ENCODE peak calls at places on chromosomes 1 and 21, in four cellular contexts. P is astrocyte, I is esophagus muscularis mucosa, Q is LoVo. F is an unnamed sample.

GRCh38 chr1:24752305-24752704 is 7.1 kb downstream of the CLIC4 start:
- DNase-seq in P (no peak), I (peak), Q (no peak), F (no peak)

GRCh38 chr1:34590211-34590623 is 164.6 kb upstream of the GJB5 start:
- DNase-seq in P (no peak), I (no peak), Q (peak), F (no peak)

GRCh38 chr1:150578278-150579109 is 916 bp downstream of the MCL1 start:
- DNase-seq in P (peak), I (no peak), Q (peak), F (peak)

GRCh38 chr1:92923664-92924063 is 37.6 kb downstream of the DIPK1A start:
- DNase-seq in P (no peak), I (no peak), Q (no peak), F (peak)

GRCh38 chr21:41677671-41678015 is 89.2 kb downstream of the RIPK4 start:
- DNase-seq in P (peak), I (no peak), Q (no peak), F (no peak)

GRCh38 chr1:89708727-89709375 is 75.9 kb downstream of the LRRC8C start:
- DNase-seq in P (peak), I (no peak), Q (no peak), F (peak)

GRCh38 chr1:41379741-41380130 is 18.5 kb downstream of the FOXO6 start:
- DNase-seq in P (no peak), I (no peak), Q (no peak), F (no peak)

GRCh38 chr1:43021547-43022474 is 63.1 kb upstream of the SLC2A1 start:
- DNase-seq in P (no peak), I (no peak), Q (no peak), F (no peak)

GRCh38 chr21:38942617-38943245 is 137.0 kb downstream of the ETS2 start:
- DNase-seq in P (no peak), I (no peak), Q (no peak), F (no peak)

GRCh38 chr1:244865028-244865371 is 657 bp upstream of the HNRNPU start:
- DNase-seq in P (no peak), I (no peak), Q (no peak), F (peak)

GRCh38 chr1:20212099-20212684 is 25.9 kb upstream of the PLA2G2C start:
- DNase-seq in P (no peak), I (no peak), Q (no peak), F (no peak)

GRCh38 chr1:200739499-200740290 is 1.0 kb downstream of the CAMSAP2 start:
- DNase-seq in P (peak), I (no peak), Q (peak), F (peak)

GRCh38 chr21:36487641-36488307 is 7.9 kb upstream of the CLDN14 start:
- DNase-seq in P (peak), I (no peak), Q (no peak), F (peak)

GRCh38 chr1:182227864-182228547 is 163.6 kb downstream of the GLUL start:
- DNase-seq in P (no peak), I (no peak), Q (no peak), F (no peak)

GRCh38 chr1:204103121-204103741 is 30.3 kb downstream of the SOX13 start:
- DNase-seq in P (peak), I (no peak), Q (no peak), F (peak)

GRCh38 chr1:204350857-204351573 is 8.7 kb downstream of the PLEKHA6 start:
- DNase-seq in P (peak), I (no peak), Q (no peak), F (peak)

GRCh38 chr1:152505083-152505482 is 5.5 kb upstream of the LCE5A start:
- DNase-seq in P (no peak), I (peak), Q (no peak), F (no peak)

GRCh38 chr1:2199042-2199810 is 4.7 kb upstream of the FAAP20 start:
- DNase-seq in P (peak), I (peak), Q (peak), F (peak)

GRCh38 chr21:32916088-32916487 is 109.6 kb upstream of the OLIG2 start:
- DNase-seq in P (no peak), I (no peak), Q (no peak), F (no peak)

GRCh38 chr1:22969224-22969829 is 3.3 kb downstream of the LACTBL1 start:
- DNase-seq in P (peak), I (no peak), Q (peak), F (peak)

GRCh38 chr1:83033682-83034081 is 965.2 kb downstream of the TTLL7 start:
- DNase-seq in P (peak), I (no peak), Q (no peak), F (no peak)

GRCh38 chr1:94228640-94229375 is 8.6 kb downstream of the ARHGAP29 start:
- DNase-seq in P (no peak), I (no peak), Q (no peak), F (peak)

GRCh38 chr1:182978158-182978853 is 25.3 kb upstream of the SHCBP1L start:
- DNase-seq in P (no peak), I (no peak), Q (peak), F (no peak)

GRCh38 chr1:156194300-156194652 is 372 bp downstream of the SLC25A44 start:
- DNase-seq in P (no peak), I (no peak), Q (no peak), F (no peak)

GRCh38 chr1:207887542-207887941 is 23.4 kb downstream of the CD34 start:
- DNase-seq in P (no peak), I (no peak), Q (no peak), F (no peak)

GRCh38 chr1:54476231-54477109 is 70.3 kb upstream of the SSBP3 start:
- DNase-seq in P (no peak), I (no peak), Q (no peak), F (peak)

GRCh38 chr21:35861656-35862055 is 198.7 kb downstream of the SETD4 start:
- DNase-seq in P (no peak), I (no peak), Q (peak), F (no peak)

GRCh38 chr1:63663301-63663700 is 70.1 kb downstream of the PGM1 start:
- DNase-seq in P (peak), I (no peak), Q (peak), F (peak)

GRCh38 chr1:1344672-1345361 is 4.4 kb downstream of the DVL1 start:
- DNase-seq in P (peak), I (no peak), Q (peak), F (peak)

GRCh38 chr1:101130673-101131072 is 105.1 kb upstream of the DPH5 start:
- DNase-seq in P (peak), I (no peak), Q (no peak), F (peak)

GRCh38 chr1:187921426-187921825 is 1092.7 kb downstream of the PLA2G4A start:
- DNase-seq in P (peak), I (no peak), Q (no peak), F (peak)

GRCh38 chr1:227603327-227603726 is 40.0 kb downstream of the ZNF678 start:
- DNase-seq in P (no peak), I (no peak), Q (no peak), F (no peak)

GRCh38 chr1:173411835-173412742 is 65.0 kb upstream of the PRDX6 start:
- DNase-seq in P (peak), I (no peak), Q (peak), F (peak)

GRCh38 chr1:233796146-233796798 is 108.2 kb upstream of the SLC35F3 start:
- DNase-seq in P (no peak), I (no peak), Q (no peak), F (no peak)

GRCh38 chr1:107877092-107877491 is 87.9 kb downstream of the VAV3 start:
- DNase-seq in P (peak), I (no peak), Q (no peak), F (peak)

GRCh38 chr1:228286505-228287417 is 78.9 kb downstream of the OBSCN start:
- DNase-seq in P (no peak), I (no peak), Q (no peak), F (no peak)

GRCh38 chr1:24711329-24711728 is 33.9 kb upstream of the CLIC4 start:
- DNase-seq in P (no peak), I (no peak), Q (no peak), F (no peak)

GRCh38 chr1:27102134-27102706 is 52.7 kb downstream of the SLC9A1 start:
- DNase-seq in P (no peak), I (no peak), Q (no peak), F (no peak)